ENCODE peak calls at places on chromosomes 13 and 19, in five cellular contexts. X, R, N, I and D are unnamed samples.

GRCh38 chr19:23543351-23543750 is 143.7 kb downstream of the ZNF675 start:
- DNase-seq in X (no peak), R (no peak), N (no peak), I (no peak), D (no peak)

GRCh38 chr13:79492313-79492798 is 11.4 kb downstream of the NDFIP2 start:
- DNase-seq in X (peak), R (no peak), N (no peak), I (no peak), D (no peak)

GRCh38 chr13:35690546-35690945 is 214.1 kb upstream of the MAB21L1 start:
- DNase-seq in X (no peak), R (no peak), N (no peak), I (no peak), D (no peak)

GRCh38 chr19:55310498-55310897 is 14.6 kb downstream of the TMEM150B start:
- DNase-seq in X (no peak), R (no peak), N (no peak), I (no peak), D (no peak)

GRCh38 chr19:47253467-47253881 is 2.9 kb upstream of the CCDC9 start:
- DNase-seq in X (no peak), R (no peak), N (no peak), I (no peak), D (no peak)

GRCh38 chr19:37905936-37906867 is at the start of gene WDR87:
- DNase-seq in X (peak), R (no peak), N (peak), I (peak), D (peak)

GRCh38 chr13:51542358-51542972 is 41.8 kb upstream of the WDFY2 start:
- DNase-seq in X (no peak), R (no peak), N (no peak), I (no peak), D (no peak)

GRCh38 chr19:1053176-1054101 is 13.5 kb upstream of the ARHGAP45 start:
- DNase-seq in X (no peak), R (no peak), N (no peak), I (no peak), D (no peak)

GRCh38 chr19:38869836-38870607 is 8.1 kb downstream of the RINL start:
- DNase-seq in X (peak), R (peak), N (peak), I (peak), D (peak)

GRCh38 chr13:41054212-41054877 is 7.0 kb upstream of the WBP4 start:
- DNase-seq in X (peak), R (peak), N (no peak), I (no peak), D (no peak)

GRCh38 chr19:1469936-1470863 is 8.8 kb downstream of the C19orf25 start:
- DNase-seq in X (peak), R (peak), N (no peak), I (no peak), D (peak)

GRCh38 chr13:57624565-57625435 is 6.7 kb upstream of the PCDH17 start:
- DNase-seq in X (no peak), R (peak), N (no peak), I (peak), D (no peak)

GRCh38 chr13:76225815-76226489 is 589.8 kb downstream of the LMO7 start:
- DNase-seq in X (no peak), R (peak), N (no peak), I (no peak), D (no peak)

GRCh38 chr13:101499406-101499805 is 46.9 kb downstream of the ITGBL1 start:
- DNase-seq in X (no peak), R (no peak), N (no peak), I (no peak), D (no peak)

GRCh38 chr19:3968556-3969434 is 2.1 kb downstream of the DAPK3 start:
- DNase-seq in X (no peak), R (peak), N (peak), I (peak), D (no peak)

GRCh38 chr13:113843864-113844556 is 19.9 kb downstream of the GAS6 start:
- DNase-seq in X (no peak), R (peak), N (no peak), I (no peak), D (no peak)

GRCh38 chr13:113926951-113927660 is 46.8 kb downstream of the C13orf46 start:
- DNase-seq in X (no peak), R (peak), N (no peak), I (no peak), D (no peak)

GRCh38 chr13:108031859-108032258 is 183.5 kb downstream of the LIG4 start:
- DNase-seq in X (no peak), R (no peak), N (no peak), I (no peak), D (no peak)

GRCh38 chr19:7942981-7943443 is 454 bp downstream of the TIMM44 start:
- DNase-seq in X (no peak), R (no peak), N (no peak), I (no peak), D (no peak)

GRCh38 chr13:37058801-37059135 is 720 bp downstream of the SUPT20H start:
- DNase-seq in X (peak), R (peak), N (no peak), I (peak), D (peak)

GRCh38 chr13:51946163-51946669 is 65.0 kb downstream of the ATP7B start:
- DNase-seq in X (no peak), R (no peak), N (no peak), I (no peak), D (no peak)

GRCh38 chr13:107376393-107377085 is 808.6 kb upstream of the ARGLU1 start:
- DNase-seq in X (no peak), R (no peak), N (no peak), I (peak), D (no peak)

GRCh38 chr19:10289836-10290438 is at the start of gene ICAM5:
- DNase-seq in X (peak), R (no peak), N (no peak), I (no peak), D (no peak)

GRCh38 chr13:50521750-50522149 is 321.7 kb downstream of the DLEU7 start:
- DNase-seq in X (no peak), R (no peak), N (no peak), I (no peak), D (no peak)

GRCh38 chr13:48962281-48962680 is 13.4 kb upstream of the FNDC3A start:
- DNase-seq in X (no peak), R (no peak), N (no peak), I (no peak), D (no peak)

GRCh38 chr19:48607359-48607755 is 815 bp downstream of the SPACA4 start:
- DNase-seq in X (no peak), R (no peak), N (no peak), I (no peak), D (no peak)

GRCh38 chr13:102487330-102487729 is 85.5 kb upstream of the FGF14 start:
- DNase-seq in X (no peak), R (no peak), N (no peak), I (no peak), D (no peak)

GRCh38 chr13:36924001-36924400 is 4.0 kb upstream of the SMAD9 start:
- DNase-seq in X (no peak), R (no peak), N (no peak), I (no peak), D (no peak)

GRCh38 chr19:45834970-45835369 is 19.9 kb upstream of the RSPH6A start:
- DNase-seq in X (no peak), R (no peak), N (no peak), I (no peak), D (no peak)

GRCh38 chr13:47480121-47480520 is 521.0 kb downstream of the SUCLA2 start:
- DNase-seq in X (no peak), R (no peak), N (no peak), I (no peak), D (no peak)

GRCh38 chr19:55304279-55304978 is 20.6 kb downstream of the BRSK1 start:
- DNase-seq in X (no peak), R (peak), N (peak), I (no peak), D (no peak)

GRCh38 chr13:34748561-34748960 is 193.5 kb upstream of the NBEA start:
- DNase-seq in X (no peak), R (no peak), N (no peak), I (no peak), D (no peak)

GRCh38 chr19:16927883-16928282 is 39.1 kb downstream of the F2RL3 start:
- DNase-seq in X (no peak), R (no peak), N (no peak), I (no peak), D (no peak)

GRCh38 chr13:50123515-50123861 is 108.2 kb downstream of the KCNRG start:
- DNase-seq in X (no peak), R (no peak), N (no peak), I (no peak), D (no peak)

GRCh38 chr13:43261018-43261417 is 237.6 kb downstream of the DNAJC15 start:
- DNase-seq in X (no peak), R (no peak), N (no peak), I (no peak), D (no peak)

GRCh38 chr19:18304496-18305312 is 18.2 kb downstream of the LSM4 start:
- DNase-seq in X (peak), R (peak), N (peak), I (no peak), D (peak)

GRCh38 chr13:113862766-113863510 is 938 bp downstream of the GAS6 start:
- DNase-seq in X (no peak), R (peak), N (peak), I (no peak), D (no peak)

GRCh38 chr19:29714953-29715694 is at the start of gene C19orf12:
- DNase-seq in X (peak), R (peak), N (peak), I (no peak), D (peak)

GRCh38 chr13:108360139-108360538 is 90.6 kb downstream of the TNFSF13B start:
- DNase-seq in X (no peak), R (no peak), N (no peak), I (no peak), D (no peak)